ENCODE peak calls at places on chromosomes 6 and 20, in five cellular contexts. H is activated naive CD4-positive, alpha-beta T cell treated with Interleukin-2 at 50 U/mL for 16 hours; W is SK-MEL-5; K is upper lobe of right lung; P is NCI-H748 treated with DMSO at 0.1 percent for 48 hours. F is an unnamed sample.

GRCh38 chr6:149895702-149896310 is 2.1 kb downstream of the RAET1E start:
- DNase-seq in K (no peak), H (peak), P (no peak), W (no peak), F (no peak)

GRCh38 chr6:132365319-132365907 is 35.9 kb downstream of the MOXD1 start:
- DNase-seq in P (no peak), K (no peak), H (no peak), W (peak), F (no peak)

GRCh38 chr20:38043512-38044300 is 10.2 kb downstream of the RPRD1B start:
- DNase-seq in W (no peak), P (no peak), K (no peak), H (peak), F (peak)

GRCh38 chr20:32792316-32792715 is 27.4 kb upstream of the MAPRE1 start:
- DNase-seq in P (no peak), K (no peak), H (peak), W (peak), F (peak)

GRCh38 chr20:52104546-52105044 is 87.0 kb downstream of the ZFP64 start:
- DNase-seq in H (no peak), P (no peak), K (no peak), W (no peak), F (no peak)

GRCh38 chr20:61662226-61662945 is 403.3 kb downstream of the TAF4 start:
- DNase-seq in W (no peak), K (no peak), H (no peak), P (no peak), F (no peak)

GRCh38 chr6:139336488-139336887 is 38.0 kb downstream of the CITED2 start:
- DNase-seq in K (no peak), W (no peak), P (no peak), H (no peak), F (no peak)

GRCh38 chr6:107956586-107957164 is 1.3 kb downstream of the SEC63 start:
- DNase-seq in W (no peak), K (no peak), P (no peak), H (no peak), F (no peak)

GRCh38 chr20:34824861-34825529 is 456 bp downstream of the NCOA6 start:
- DNase-seq in H (peak), W (peak), P (peak), K (peak), F (peak)

GRCh38 chr20:21099653-21100589 is 6.2 kb downstream of the LINC00237 start:
- DNase-seq in K (peak), W (no peak), P (peak), H (peak), F (no peak)

GRCh38 chr6:159002432-159003160 is 2.6 kb upstream of the RSPH3 start:
- DNase-seq in W (no peak), K (no peak), P (no peak), H (no peak), F (no peak)

GRCh38 chr6:37059344-37060194 is 54.1 kb downstream of the FGD2 start:
- DNase-seq in K (peak), H (no peak), W (peak), P (no peak), F (no peak)

GRCh38 chr6:22880686-22881433 is 311.5 kb downstream of the HDGFL1 start:
- DNase-seq in P (no peak), K (no peak), W (peak), H (no peak), F (no peak)

F was measured in T-helper 2 cell treated with Interferon-gamma antibody and Interleukin-4, amounts not matched to agents 5 μg/mL and 100 μg/mL, for 36 hours.